ENCODE peak calls at places on chromosomes 2 and 18, in six cellular contexts. I is upper lobe of right lung, M is mammary epithelial cell, Z is fibroblast of mammary gland, R is foreskin fibroblast, F is lower lobe of right lung. C is an unnamed sample.

GRCh38 chr2:232890536-232890895 is 20.5 kb downstream of the SNORC start:
- DNase-seq in I (peak; percentile 60), M (no peak), Z (no peak), R (no peak), F (no peak), C (no peak)

GRCh38 chr2:204477358-204477950 is 67.8 kb upstream of the PARD3B start:
- DNase-seq in I (no peak), M (peak; percentile 60), Z (no peak), R (peak; percentile 35), F (no peak), C (no peak)

GRCh38 chr2:157722580-157723234 is 94.0 kb upstream of the ACVR1C start:
- DNase-seq in I (no peak), M (no peak), Z (peak; percentile 19), R (no peak), F (no peak), C (no peak)

GRCh38 chr2:221104391-221104811 is 467.7 kb downstream of the EPHA4 start:
- DNase-seq in I (peak; percentile 67), M (peak; percentile 53), Z (peak; percentile 61), R (no peak), F (peak; percentile 54), C (no peak)

GRCh38 chr2:85915606-85916303 is 27.0 kb upstream of the ST3GAL5 start:
- DNase-seq in I (no peak), M (no peak), Z (peak; percentile 47), R (peak; percentile 48), F (no peak), C (no peak)

GRCh38 chr18:58044370-58045264 is 591 bp downstream of the NEDD4L start:
- DNase-seq in I (peak; percentile 83), M (peak; percentile 62), Z (peak; percentile 22), R (no peak), F (peak; percentile 72), C (peak; percentile 85)

GRCh38 chr2:147659051-147659450 is 185.8 kb upstream of the ACVR2A start:
- DNase-seq in I (no peak), M (no peak), Z (no peak), R (no peak), F (no peak), C (no peak)

GRCh38 chr2:200913654-200914053 is 24.5 kb downstream of the NIF3L1 start:
- DNase-seq in I (no peak), M (peak; percentile 9), Z (peak; percentile 42), R (peak; percentile 52), F (no peak), C (no peak)

GRCh38 chr18:32480581-32480980 is 9.9 kb upstream of the GAREM1 start:
- DNase-seq in I (no peak), M (peak; percentile 12), Z (no peak), R (no peak), F (no peak), C (no peak)

GRCh38 chr2:47904903-47905453 is 1.3 kb downstream of the FBXO11 start:
- DNase-seq in I (peak; percentile 76), M (peak; percentile 21), Z (no peak), R (no peak), F (peak; percentile 60), C (peak; percentile 80)

GRCh38 chr2:69563021-69563420 is 80.5 kb downstream of the AAK1 start:
- DNase-seq in I (no peak), M (no peak), Z (peak; percentile 16), R (no peak), F (no peak), C (no peak)

GRCh38 chr2:70664525-70664924 is 103.5 kb downstream of the ADD2 start:
- DNase-seq in I (no peak), M (no peak), Z (no peak), R (no peak), F (no peak), C (no peak)

GRCh38 chr2:165070089-165070488 is 114.8 kb upstream of the SLC38A11 start:
- DNase-seq in I (no peak), M (no peak), Z (no peak), R (no peak), F (no peak), C (no peak)

GRCh38 chr2:188360485-188361263 is 69.0 kb downstream of the GULP1 start:
- DNase-seq in I (no peak), M (no peak), Z (no peak), R (no peak), F (no peak), C (no peak)

GRCh38 chr2:10891391-10891790 is 20.3 kb upstream of the KCNF1 start:
- DNase-seq in I (no peak), M (no peak), Z (no peak), R (no peak), F (no peak), C (no peak)

GRCh38 chr2:207782238-207783030 is 12.7 kb upstream of the FZD5 start:
- DNase-seq in I (no peak), M (no peak), Z (no peak), R (no peak), F (no peak), C (peak; percentile 52)

GRCh38 chr2:88880441-88880953 is 189.0 kb downstream of the RPIA start:
- DNase-seq in I (no peak), M (peak; percentile 45), Z (peak; percentile 57), R (peak; percentile 20), F (no peak), C (no peak)

GRCh38 chr18:70036771-70037452 is 89.2 kb upstream of the CD226 start:
- DNase-seq in I (no peak), M (no peak), Z (no peak), R (no peak), F (no peak), C (no peak)

GRCh38 chr2:65566617-65567016 is 134.2 kb upstream of the SPRED2 start:
- DNase-seq in I (no peak), M (peak; percentile 88), Z (no peak), R (no peak), F (no peak), C (no peak)

GRCh38 chr2:200305797-200306718 is at the start of gene SPATS2L:
- DNase-seq in I (peak; percentile 90), M (peak; percentile 80), Z (peak; percentile 71), R (peak; percentile 80), F (peak; percentile 86), C (peak; percentile 77)

GRCh38 chr2:59691518-59692190 is 861.8 kb downstream of the BCL11A start:
- DNase-seq in I (no peak), M (peak; percentile 53), Z (no peak), R (no peak), F (no peak), C (no peak)

GRCh38 chr18:33557706-33558105 is 20.3 kb upstream of the ASXL3 start:
- DNase-seq in I (no peak), M (peak; percentile 61), Z (no peak), R (no peak), F (no peak), C (no peak)
- H3K4me3 ChIP-seq in I (no peak overlapping the region), M (no peak overlapping the region), Z (no peak overlapping the region), R (no peak overlapping the region), F (no peak overlapping the region), C (no peak overlapping the region)

GRCh38 chr18:75053028-75053624 is 155.8 kb downstream of the PTGR3 start:
- DNase-seq in I (peak; percentile 65), M (no peak), Z (no peak), R (no peak), F (peak; percentile 63), C (no peak)
- H3K4me3 ChIP-seq in I (no peak overlapping the region), M (no peak overlapping the region), Z (no peak overlapping the region), R (no peak overlapping the region), F (no peak overlapping the region), C (no peak overlapping the region)

DNA sequence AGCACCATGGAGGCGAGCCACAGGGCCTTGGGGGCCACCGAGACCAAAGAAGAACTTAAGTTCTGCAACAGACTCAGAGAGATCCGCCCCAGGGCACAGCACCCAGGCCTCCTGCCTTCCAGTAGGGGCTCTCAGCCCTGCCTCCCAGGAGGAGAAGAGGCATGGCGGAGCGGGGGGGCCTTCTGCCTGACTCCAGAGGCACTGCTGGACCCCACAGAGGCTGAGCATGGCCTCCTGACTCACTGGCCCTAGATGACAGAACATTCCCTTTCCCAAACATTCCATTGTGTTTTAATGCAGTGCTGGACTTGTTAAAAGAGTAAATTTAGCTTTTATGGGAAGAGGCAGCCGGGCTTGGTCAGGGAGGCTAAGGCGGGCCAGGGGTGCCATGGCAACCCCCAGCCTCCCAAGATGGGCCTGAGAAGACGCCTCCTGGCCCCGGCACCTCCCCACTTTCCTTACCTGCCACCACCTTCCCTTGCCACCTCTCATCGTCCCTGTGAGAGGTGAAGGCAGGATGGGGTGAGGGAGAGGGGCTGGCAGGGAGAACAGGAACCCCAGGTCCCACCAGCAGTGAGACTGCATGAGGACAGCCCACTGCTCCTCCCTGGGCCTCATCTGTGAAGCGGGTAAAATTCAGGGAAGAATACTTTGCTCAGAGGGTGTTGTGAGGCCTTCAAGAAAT is 65.4 kb downstream of the SMAD7 start:
- DNase-seq in I (peak; percentile 49), M (no peak), Z (no peak), R (no peak), F (no peak), C (peak; percentile 33)
- H3K4me3 ChIP-seq in I (no peak overlapping the region), M (no peak overlapping the region), Z (no peak overlapping the region), R (no peak overlapping the region), F (no peak overlapping the region), C (no peak overlapping the region)

GRCh38 chr2:105140237-105140568 is 101.3 kb upstream of the GPR45 start:
- DNase-seq in I (no peak), M (no peak), Z (no peak), R (no peak), F (no peak), C (no peak)

GRCh38 chr2:105143467-105144127 is 97.9 kb upstream of the GPR45 start:
- DNase-seq in I (no peak), M (peak; percentile 65), Z (no peak), R (no peak), F (no peak), C (no peak)

GRCh38 chr2:105143094-105143466 is 98.5 kb upstream of the GPR45 start:
- DNase-seq in I (no peak), M (no peak), Z (no peak), R (peak; percentile 7), F (no peak), C (no peak)

GRCh38 chr2:105141099-105141614 is 100.4 kb upstream of the GPR45 start:
- DNase-seq in I (no peak), M (no peak), Z (no peak), R (no peak), F (no peak), C (no peak)

GRCh38 chr2:105142239-105142638 is 99.3 kb upstream of the GPR45 start:
- DNase-seq in I (no peak), M (no peak), Z (no peak), R (no peak), F (no peak), C (no peak)
- H3K4me3 ChIP-seq in I (no peak overlapping the region), M (no peak overlapping the region), Z (no peak overlapping the region), R (no peak overlapping the region), F (no peak overlapping the region), C (no peak overlapping the region)

GRCh38 chr2:125397535-125398251 is 1258.3 kb upstream of the GYPC start:
- DNase-seq in I (no peak), M (no peak), Z (no peak), R (no peak), F (no peak), C (no peak)
- H3K4me3 ChIP-seq in I (no peak overlapping the region), M (no peak overlapping the region), Z (no peak overlapping the region), R (no peak overlapping the region), F (no peak overlapping the region), C (no peak overlapping the region)

DNA sequence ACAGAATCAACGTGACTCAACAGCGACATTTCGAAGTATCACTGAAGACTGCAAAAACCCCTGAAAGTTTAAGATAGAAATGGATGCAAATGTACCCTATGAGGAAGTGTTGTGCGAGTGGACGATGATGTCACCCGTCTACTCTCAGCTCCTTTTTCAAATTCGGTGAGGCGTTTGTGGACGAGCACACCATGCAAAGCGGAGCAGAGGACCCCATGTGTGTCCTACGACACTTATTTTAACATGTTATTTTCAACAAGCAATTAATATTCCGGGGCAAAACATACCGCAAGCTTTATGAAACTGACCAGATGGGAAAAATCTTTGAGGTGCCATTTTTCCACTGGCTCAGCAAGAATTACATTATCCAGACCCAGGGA is 2.0 kb downstream of the PXDN start:
- DNase-seq in I (no peak), M (no peak), Z (peak; percentile 36), R (no peak), F (no peak), C (peak; percentile 1)
- H3K4me3 ChIP-seq in I (peak overlapping the region; percentile 67), M (peak overlapping the region; percentile 71), Z (peak overlapping the region; percentile 64), R (peak overlapping the region; percentile 73), F (peak overlapping the region; percentile 68), C (peak overlapping the region; percentile 50)

C was measured in pancreas.